ENCODE peak calls at places on chromosomes 12 and 14, in ten cellular contexts. R is esophagus squamous epithelium, X is Peyer's patch, W is neural progenitor cell, C is mucosa of descending colon, B is heart right ventricle, P is right lobe of liver, Q is lower lobe of right lung, E is cardiac muscle cell, O is IMR-90. V is an unnamed sample.

GRCh38 chr14:39109893-39110715 is 4.0 kb upstream of the GEMIN2 start:
- DNase-seq in R (no peak), X (no peak), W (no peak), C (no peak), B (no peak), P (no peak), Q (no peak), E (no peak), O (no peak), V (no peak)

GRCh38 chr12:114562654-114563053 is 121.3 kb downstream of the TBX3 start:
- DNase-seq in R (no peak), X (no peak), W (no peak), C (no peak), B (no peak), P (no peak), Q (no peak), E (no peak), O (no peak), V (no peak)

GRCh38 chr12:23631991-23632390 is 317.5 kb downstream of the SOX5 start:
- DNase-seq in R (no peak), X (no peak), W (peak; percentile 8), C (no peak), B (no peak), P (no peak), Q (no peak), E (no peak), O (peak; percentile 23), V (no peak)

GRCh38 chr12:83210933-83211332 is 524.2 kb downstream of the TMTC2 start:
- DNase-seq in R (no peak), X (no peak), W (peak; percentile 83), C (no peak), B (no peak), P (no peak), Q (no peak), E (no peak), O (no peak), V (no peak)

GRCh38 chr14:94143239-94143638 is 13.8 kb upstream of the IFI27L2 start:
- DNase-seq in R (no peak), X (no peak), W (peak; percentile 61), C (no peak), B (no peak), P (no peak), Q (no peak), E (peak; percentile 52), O (no peak), V (no peak)

GRCh38 chr12:121495746-121496145 is 85.1 kb downstream of the KDM2B start:
- DNase-seq in R (no peak), X (no peak), W (no peak), C (no peak), B (no peak), P (peak; percentile 82), Q (no peak), E (no peak), O (no peak), V (no peak)

GRCh38 chr12:129657179-129657578 is 246.6 kb downstream of the TMEM132D start:
- DNase-seq in R (no peak), X (no peak), W (peak; percentile 58), C (no peak), B (no peak), P (no peak), Q (no peak), E (no peak), O (no peak), V (no peak)

GRCh38 chr12:52903855-52904508 is 894 bp downstream of the KRT8 start:
- DNase-seq in R (no peak), X (no peak), W (peak; percentile 80), C (no peak), B (peak; percentile 56), P (peak; percentile 80), Q (peak; percentile 71), E (peak; percentile 78), O (no peak), V (peak; percentile 74)

GRCh38 chr12:7131502-7131866 is 1.3 kb downstream of the CLSTN3 start:
- DNase-seq in R (no peak), X (no peak), W (peak; percentile 31), C (no peak), B (no peak), P (no peak), Q (no peak), E (no peak), O (no peak), V (no peak)

GRCh38 chr12:14957769-14958168 is 3.6 kb downstream of the ARHGDIB start:
- DNase-seq in R (no peak), X (no peak), W (no peak), C (no peak), B (no peak), P (no peak), Q (no peak), E (no peak), O (no peak), V (no peak)

GRCh38 chr12:71755146-71755892 is 656 bp downstream of the RAB21 start:
- DNase-seq in R (no peak), X (peak; percentile 52), W (peak; percentile 12), C (no peak), B (no peak), P (no peak), Q (peak; percentile 67), E (peak; percentile 40), O (peak; percentile 73), V (peak; percentile 77)

DNA sequence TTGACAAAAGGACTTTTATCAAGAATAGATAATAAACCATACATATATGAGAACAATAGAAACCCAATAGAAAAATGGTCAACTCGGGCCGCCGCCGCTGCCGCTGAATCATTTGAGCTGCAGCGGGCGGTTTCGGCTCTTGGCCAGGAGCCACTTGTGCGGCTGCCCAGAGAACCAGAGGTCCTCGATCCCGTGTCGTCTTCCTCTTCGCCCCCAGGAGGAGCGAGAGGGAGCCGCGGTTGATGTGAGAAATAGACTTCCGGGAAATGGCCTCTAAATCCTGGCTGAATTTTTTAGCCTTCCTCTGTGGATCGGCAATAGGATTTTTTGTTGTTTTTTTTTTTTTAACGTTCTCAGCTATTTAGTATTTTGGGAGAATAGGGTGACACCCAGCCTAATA is 44.8 kb downstream of the CPSF6 start:
- DNase-seq in R (no peak), X (peak; percentile 34), W (peak; percentile 81), C (peak; percentile 75), B (peak; percentile 80), P (peak; percentile 83), Q (peak; percentile 81), E (peak; percentile 81), O (peak; percentile 70), V (no peak)
- H3K4me3 ChIP-seq in R (no peak overlapping the region), X (peak overlapping the region; percentile 32), W (peak overlapping the region; percentile 20), C (no peak overlapping the region), B (peak overlapping the region; percentile 19), P (peak overlapping the region; percentile 21), Q (peak overlapping the region; percentile 28), E (no peak overlapping the region), O (peak overlapping the region; percentile 26), V (no peak overlapping the region)

GRCh38 chr14:61385002-61385685 is 63.8 kb downstream of the PRKCH start:
- DNase-seq in R (no peak), X (peak; percentile 39), W (no peak), C (no peak), B (no peak), P (no peak), Q (no peak), E (peak; percentile 33), O (no peak), V (no peak)

GRCh38 chr14:61381589-61381988 is 60.2 kb downstream of the PRKCH start:
- DNase-seq in R (no peak), X (no peak), W (no peak), C (no peak), B (no peak), P (no peak), Q (peak; percentile 47), E (no peak), O (no peak), V (no peak)

GRCh38 chr14:61379639-61380184 is 58.3 kb downstream of the PRKCH start:
- DNase-seq in R (no peak), X (no peak), W (no peak), C (no peak), B (no peak), P (no peak), Q (no peak), E (no peak), O (no peak), V (peak; percentile 47)

GRCh38 chr14:61382842-61383241 is 61.5 kb downstream of the PRKCH start:
- DNase-seq in R (no peak), X (no peak), W (no peak), C (no peak), B (no peak), P (no peak), Q (no peak), E (no peak), O (no peak), V (no peak)

DNA sequence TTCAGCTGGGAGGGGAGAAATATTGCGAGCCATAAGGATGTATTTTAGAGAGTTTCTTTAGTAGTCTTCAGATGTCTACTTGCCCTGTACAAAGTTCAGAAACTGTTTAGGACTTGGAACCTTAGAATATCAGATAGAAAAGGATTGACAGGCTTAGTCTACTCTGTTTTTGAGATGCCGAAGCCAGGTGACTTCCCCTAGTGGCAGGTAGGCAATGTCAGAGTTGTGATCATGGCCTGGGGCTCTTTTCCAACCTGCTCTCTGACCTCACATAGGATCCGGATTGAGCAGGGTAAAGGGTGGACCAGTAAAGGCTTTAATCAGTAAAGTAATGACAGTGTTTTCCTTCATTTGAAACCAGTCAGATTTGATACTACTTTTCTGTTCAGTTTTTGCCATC is 59.6 kb downstream of the PRKCH start:
- DNase-seq in R (no peak), X (no peak), W (no peak), C (no peak), B (no peak), P (no peak), Q (no peak), E (no peak), O (no peak), V (no peak)
- TF ChIP-seq CTCF in R (no peak), X (no peak), W (no peak), C (no peak), B (no peak), P (no peak), Q (no peak), E (no peak), O (no peak), V (no peak)

GRCh38 chr12:19461986-19462385 is 22.7 kb downstream of the AEBP2 start:
- DNase-seq in R (no peak), X (no peak), W (no peak), C (no peak), B (no peak), P (no peak), Q (no peak), E (no peak), O (no peak), V (no peak)
- H3K36me3 ChIP-seq in R (no peaks in the 10 kb centered on the region), X (peaks cover 3% of the 10 kb centered on the region), W (peaks cover 9% of the 10 kb centered on the region), C (no peaks in the 10 kb centered on the region), B (peaks cover 9% of the 10 kb centered on the region), P (peaks cover 3% of the 10 kb centered on the region), Q (peaks cover 32% of the 10 kb centered on the region), E (peaks cover 19% of the 10 kb centered on the region), O (peaks cover 17% of the 10 kb centered on the region), V (no peaks in the 10 kb centered on the region)

GRCh38 chr14:105346200-105346533 is 31.6 kb downstream of the PACS2 start:
- DNase-seq in R (no peak), X (no peak), W (no peak), C (no peak), B (peak; percentile 12), P (no peak), Q (no peak), E (no peak), O (no peak), V (no peak)
- H3K4me3 ChIP-seq in R (no peak overlapping the region), X (no peak overlapping the region), W (no peak overlapping the region), C (no peak overlapping the region), B (no peak overlapping the region), P (no peak overlapping the region), Q (no peak overlapping the region), E (no peak overlapping the region), O (no peak overlapping the region), V (no peak overlapping the region)